ENCODE peak calls at places on chromosomes 3 and 15, in six cellular contexts. U is dermis microvascular lymphatic vessel endothelial cell, J is GM19239, R is SW480, T is HTR-8/SVneo, K is NCI-H345. D is an unnamed sample.

GRCh38 chr3:140091143-140091542 is 156.2 kb downstream of the CLSTN2 start:
- DNase-seq in K (no peak), R (peak), T (no peak), J (no peak), U (no peak), D (no peak)

GRCh38 chr3:131586277-131586676 is 83.5 kb upstream of the MRPL3 start:
- DNase-seq in U (no peak), J (no peak), R (no peak), K (no peak), T (no peak), D (no peak)

GRCh38 chr3:128278130-128278529 is 124.8 kb downstream of the EEFSEC start:
- DNase-seq in J (no peak), U (no peak), R (no peak), K (no peak), T (no peak), D (no peak)

GRCh38 chr15:70523192-70523591 is 240.2 kb downstream of the UACA start:
- DNase-seq in U (no peak), R (no peak), T (no peak), J (no peak), K (no peak), D (no peak)

GRCh38 chr3:129018751-129019150 is 17.6 kb downstream of the EFCC1 start:
- DNase-seq in U (no peak), K (no peak), T (no peak), J (no peak), R (no peak), D (no peak)

GRCh38 chr3:127423856-127424765 is 136.3 kb upstream of the PRR20G start:
- DNase-seq in T (no peak), J (no peak), U (no peak), R (no peak), K (no peak), D (no peak)

GRCh38 chr3:43391621-43392020 is 105.3 kb downstream of the SNRK start:
- DNase-seq in R (no peak), U (no peak), J (no peak), K (no peak), T (no peak), D (no peak)

GRCh38 chr3:177106184-177106583 is 91.1 kb downstream of the TBL1XR1 start:
- DNase-seq in U (peak), K (peak), J (no peak), T (no peak), R (peak), D (no peak)

GRCh38 chr3:144053121-144053520 is 81.5 kb downstream of the DIPK2A start:
- DNase-seq in R (no peak), T (peak), U (no peak), J (no peak), K (no peak), D (no peak)

GRCh38 chr3:73563896-73564582 is 60.7 kb downstream of the PDZRN3 start:
- DNase-seq in J (no peak), R (peak), T (no peak), K (no peak), U (no peak), D (no peak)

D was measured in GM10248.